ENCODE peak calls at places on chromosome 13, in ten cellular contexts. One of them, this sample, is unnamed.

GRCh38 chr13:87671824-87672603 is 843 bp downstream of the SLITRK5 start:
- DNase-seq in naive thymus-derived CD8-positive, alpha-beta T cell: no peak
- DNase-seq in NCI-H1092 treated with DMSO at 0.1 percent for 48 hours: peak; percentile 72
- DNase-seq in HEK293T: peak; percentile 57
- DNase-seq in cardiac fibroblast: no peak
- DNase-seq in iris pigment epithelial cell: no peak
- DNase-seq in RCC 7860: no peak
- DNase-seq in HFFc6: no peak
- DNase-seq in endothelial cell: peak; percentile 32
- DNase-seq in BJ: no peak
- DNase-seq in this sample: no peak

GRCh38 chr13:91764527-91764926 is 366.1 kb downstream of the GPC5 start:
- DNase-seq in RCC 7860: no peak
- DNase-seq in endothelial cell: no peak
- DNase-seq in BJ: no peak
- DNase-seq in cardiac fibroblast: no peak
- DNase-seq in HEK293T: no peak
- DNase-seq in NCI-H1092 treated with DMSO at 0.1 percent for 48 hours: no peak
- DNase-seq in HFFc6: no peak
- DNase-seq in naive thymus-derived CD8-positive, alpha-beta T cell: no peak
- DNase-seq in iris pigment epithelial cell: no peak
- DNase-seq in this sample: no peak

GRCh38 chr13:47858678-47859050 is 142.4 kb downstream of the SUCLA2 start:
- DNase-seq in cardiac fibroblast: peak; percentile 67
- DNase-seq in BJ: no peak
- DNase-seq in endothelial cell: no peak
- DNase-seq in RCC 7860: peak; percentile 9
- DNase-seq in iris pigment epithelial cell: peak; percentile 90
- DNase-seq in NCI-H1092 treated with DMSO at 0.1 percent for 48 hours: no peak
- DNase-seq in naive thymus-derived CD8-positive, alpha-beta T cell: no peak
- DNase-seq in HFFc6: no peak
- DNase-seq in HEK293T: no peak
- DNase-seq in this sample: peak; percentile 26

GRCh38 chr13:24654741-24655140 is 25.5 kb upstream of the ATP12A start:
- DNase-seq in endothelial cell: no peak
- DNase-seq in BJ: no peak
- DNase-seq in cardiac fibroblast: peak; percentile 38
- DNase-seq in naive thymus-derived CD8-positive, alpha-beta T cell: no peak
- DNase-seq in HEK293T: no peak
- DNase-seq in RCC 7860: no peak
- DNase-seq in HFFc6: peak; percentile 22
- DNase-seq in NCI-H1092 treated with DMSO at 0.1 percent for 48 hours: no peak
- DNase-seq in iris pigment epithelial cell: peak; percentile 70
- DNase-seq in this sample: no peak

GRCh38 chr13:29594710-29595379 is 643 bp downstream of the SLC7A1 start:
- DNase-seq in iris pigment epithelial cell: peak; percentile 60
- DNase-seq in BJ: no peak
- DNase-seq in endothelial cell: peak; percentile 39
- DNase-seq in cardiac fibroblast: peak; percentile 66
- DNase-seq in naive thymus-derived CD8-positive, alpha-beta T cell: peak; percentile 26
- DNase-seq in RCC 7860: peak; percentile 22
- DNase-seq in NCI-H1092 treated with DMSO at 0.1 percent for 48 hours: peak; percentile 13
- DNase-seq in HEK293T: peak; percentile 50
- DNase-seq in HFFc6: peak; percentile 56
- DNase-seq in this sample: no peak

GRCh38 chr13:30796833-30797601 is 61.7 kb downstream of the ALOX5AP start:
- DNase-seq in naive thymus-derived CD8-positive, alpha-beta T cell: no peak
- DNase-seq in iris pigment epithelial cell: peak; percentile 25
- DNase-seq in RCC 7860: no peak
- DNase-seq in HEK293T: no peak
- DNase-seq in cardiac fibroblast: peak; percentile 18
- DNase-seq in BJ: no peak
- DNase-seq in NCI-H1092 treated with DMSO at 0.1 percent for 48 hours: peak; percentile 11
- DNase-seq in endothelial cell: no peak
- DNase-seq in HFFc6: no peak
- DNase-seq in this sample: no peak

GRCh38 chr13:113155982-113156655 is 2.3 kb upstream of the PROZ start:
- DNase-seq in BJ: no peak
- DNase-seq in RCC 7860: no peak
- DNase-seq in iris pigment epithelial cell: peak; percentile 28
- DNase-seq in HEK293T: no peak
- DNase-seq in NCI-H1092 treated with DMSO at 0.1 percent for 48 hours: no peak
- DNase-seq in cardiac fibroblast: no peak
- DNase-seq in naive thymus-derived CD8-positive, alpha-beta T cell: no peak
- DNase-seq in endothelial cell: no peak
- DNase-seq in HFFc6: no peak
- DNase-seq in this sample: no peak

GRCh38 chr13:21641629-21642028 is 29.2 kb upstream of the FGF9 start:
- DNase-seq in NCI-H1092 treated with DMSO at 0.1 percent for 48 hours: no peak
- DNase-seq in HFFc6: no peak
- DNase-seq in RCC 7860: no peak
- DNase-seq in HEK293T: no peak
- DNase-seq in naive thymus-derived CD8-positive, alpha-beta T cell: no peak
- DNase-seq in endothelial cell: no peak
- DNase-seq in cardiac fibroblast: no peak
- DNase-seq in iris pigment epithelial cell: no peak
- DNase-seq in BJ: no peak
- DNase-seq in this sample: no peak

GRCh38 chr13:44365008-44365407 is 8.6 kb upstream of the SERP2 start:
- DNase-seq in endothelial cell: no peak
- DNase-seq in NCI-H1092 treated with DMSO at 0.1 percent for 48 hours: no peak
- DNase-seq in RCC 7860: peak; percentile 42
- DNase-seq in iris pigment epithelial cell: peak; percentile 29
- DNase-seq in naive thymus-derived CD8-positive, alpha-beta T cell: no peak
- DNase-seq in cardiac fibroblast: no peak
- DNase-seq in HEK293T: no peak
- DNase-seq in HFFc6: peak; percentile 39
- DNase-seq in BJ: no peak
- DNase-seq in this sample: peak; percentile 47

GRCh38 chr13:30421093-30422055 is 919 bp upstream of the UBE2L5 start:
- DNase-seq in naive thymus-derived CD8-positive, alpha-beta T cell: no peak
- DNase-seq in endothelial cell: peak; percentile 71
- DNase-seq in cardiac fibroblast: peak; percentile 94
- DNase-seq in NCI-H1092 treated with DMSO at 0.1 percent for 48 hours: no peak
- DNase-seq in BJ: no peak
- DNase-seq in HFFc6: peak; percentile 81
- DNase-seq in HEK293T: peak; percentile 68
- DNase-seq in iris pigment epithelial cell: peak; percentile 81
- DNase-seq in RCC 7860: peak; percentile 42
- DNase-seq in this sample: no peak

GRCh38 chr13:93736111-93736510 is 509.5 kb downstream of the GPC6 start:
- DNase-seq in NCI-H1092 treated with DMSO at 0.1 percent for 48 hours: no peak
- DNase-seq in endothelial cell: no peak
- DNase-seq in iris pigment epithelial cell: peak; percentile 79
- DNase-seq in HFFc6: no peak
- DNase-seq in RCC 7860: no peak
- DNase-seq in HEK293T: no peak
- DNase-seq in BJ: no peak
- DNase-seq in naive thymus-derived CD8-positive, alpha-beta T cell: no peak
- DNase-seq in cardiac fibroblast: peak; percentile 39
- DNase-seq in this sample: no peak

GRCh38 chr13:97280478-97280877 is 58.3 kb downstream of the MBNL2 start:
- DNase-seq in iris pigment epithelial cell: no peak
- DNase-seq in RCC 7860: no peak
- DNase-seq in BJ: no peak
- DNase-seq in cardiac fibroblast: no peak
- DNase-seq in HEK293T: no peak
- DNase-seq in endothelial cell: no peak
- DNase-seq in NCI-H1092 treated with DMSO at 0.1 percent for 48 hours: no peak
- DNase-seq in HFFc6: peak; percentile 9
- DNase-seq in naive thymus-derived CD8-positive, alpha-beta T cell: no peak
- DNase-seq in this sample: no peak

GRCh38 chr13:92122454-92122853 is 724.0 kb downstream of the GPC5 start:
- DNase-seq in cardiac fibroblast: no peak
- DNase-seq in HFFc6: no peak
- DNase-seq in naive thymus-derived CD8-positive, alpha-beta T cell: no peak
- DNase-seq in NCI-H1092 treated with DMSO at 0.1 percent for 48 hours: no peak
- DNase-seq in RCC 7860: no peak
- DNase-seq in endothelial cell: no peak
- DNase-seq in HEK293T: no peak
- DNase-seq in iris pigment epithelial cell: no peak
- DNase-seq in BJ: no peak
- DNase-seq in this sample: no peak

GRCh38 chr13:40069173-40070044 is 413.9 kb downstream of the COG6 start:
- DNase-seq in endothelial cell: peak; percentile 77
- DNase-seq in cardiac fibroblast: peak; percentile 84
- DNase-seq in naive thymus-derived CD8-positive, alpha-beta T cell: peak; percentile 69
- DNase-seq in HFFc6: peak; percentile 33
- DNase-seq in NCI-H1092 treated with DMSO at 0.1 percent for 48 hours: peak; percentile 38
- DNase-seq in HEK293T: peak; percentile 69
- DNase-seq in BJ: no peak
- DNase-seq in RCC 7860: peak; percentile 29
- DNase-seq in iris pigment epithelial cell: peak; percentile 79
- DNase-seq in this sample: no peak

GRCh38 chr13:106036870-106037269 is 498.6 kb downstream of the EFNB2 start:
- DNase-seq in naive thymus-derived CD8-positive, alpha-beta T cell: no peak
- DNase-seq in HFFc6: no peak
- DNase-seq in RCC 7860: no peak
- DNase-seq in iris pigment epithelial cell: no peak
- DNase-seq in endothelial cell: no peak
- DNase-seq in cardiac fibroblast: no peak
- DNase-seq in NCI-H1092 treated with DMSO at 0.1 percent for 48 hours: no peak
- DNase-seq in BJ: no peak
- DNase-seq in HEK293T: no peak
- DNase-seq in this sample: no peak

GRCh38 chr13:101157261-101157660 is 259.0 kb downstream of the NALCN start:
- DNase-seq in endothelial cell: no peak
- DNase-seq in HEK293T: no peak
- DNase-seq in HFFc6: no peak
- DNase-seq in cardiac fibroblast: no peak
- DNase-seq in RCC 7860: no peak
- DNase-seq in iris pigment epithelial cell: no peak
- DNase-seq in naive thymus-derived CD8-positive, alpha-beta T cell: no peak
- DNase-seq in NCI-H1092 treated with DMSO at 0.1 percent for 48 hours: no peak
- DNase-seq in BJ: no peak
- DNase-seq in this sample: no peak

GRCh38 chr13:26707122-26708006 is 53.2 kb downstream of the GPR12 start:
- DNase-seq in RCC 7860: peak; percentile 19
- DNase-seq in NCI-H1092 treated with DMSO at 0.1 percent for 48 hours: peak; percentile 76
- DNase-seq in endothelial cell: peak; percentile 69
- DNase-seq in HEK293T: peak; percentile 62
- DNase-seq in cardiac fibroblast: peak; percentile 68
- DNase-seq in iris pigment epithelial cell: peak; percentile 69
- DNase-seq in BJ: no peak
- DNase-seq in HFFc6: peak; percentile 43
- DNase-seq in naive thymus-derived CD8-positive, alpha-beta T cell: peak; percentile 10
- DNase-seq in this sample: no peak

GRCh38 chr13:99959538-99960230 is 11.9 kb downstream of the ZIC5 start:
- DNase-seq in naive thymus-derived CD8-positive, alpha-beta T cell: no peak
- DNase-seq in NCI-H1092 treated with DMSO at 0.1 percent for 48 hours: no peak
- DNase-seq in endothelial cell: peak; percentile 37
- DNase-seq in RCC 7860: no peak
- DNase-seq in iris pigment epithelial cell: peak; percentile 18
- DNase-seq in HFFc6: no peak
- DNase-seq in cardiac fibroblast: no peak
- DNase-seq in BJ: no peak
- DNase-seq in HEK293T: no peak
- DNase-seq in this sample: no peak

GRCh38 chr13:41581884-41582547 is 124.7 kb downstream of the RGCC start:
- DNase-seq in endothelial cell: no peak
- DNase-seq in iris pigment epithelial cell: no peak
- DNase-seq in RCC 7860: no peak
- DNase-seq in NCI-H1092 treated with DMSO at 0.1 percent for 48 hours: no peak
- DNase-seq in naive thymus-derived CD8-positive, alpha-beta T cell: no peak
- DNase-seq in cardiac fibroblast: no peak
- DNase-seq in BJ: no peak
- DNase-seq in HEK293T: no peak
- DNase-seq in HFFc6: no peak
- DNase-seq in this sample: no peak

GRCh38 chr13:76379341-76380105 is 506.7 kb downstream of the KCTD12 start:
- DNase-seq in endothelial cell: no peak
- DNase-seq in RCC 7860: no peak
- DNase-seq in cardiac fibroblast: no peak
- DNase-seq in NCI-H1092 treated with DMSO at 0.1 percent for 48 hours: no peak
- DNase-seq in HFFc6: no peak
- DNase-seq in naive thymus-derived CD8-positive, alpha-beta T cell: no peak
- DNase-seq in BJ: no peak
- DNase-seq in iris pigment epithelial cell: peak; percentile 37
- DNase-seq in HEK293T: no peak
- DNase-seq in this sample: no peak

GRCh38 chr13:113969973-113970611 is 3.8 kb downstream of the C13orf46 start:
- DNase-seq in HFFc6: no peak
- DNase-seq in HEK293T: no peak
- DNase-seq in iris pigment epithelial cell: no peak
- DNase-seq in NCI-H1092 treated with DMSO at 0.1 percent for 48 hours: no peak
- DNase-seq in RCC 7860: no peak
- DNase-seq in endothelial cell: no peak
- DNase-seq in cardiac fibroblast: no peak
- DNase-seq in naive thymus-derived CD8-positive, alpha-beta T cell: no peak
- DNase-seq in BJ: no peak
- DNase-seq in this sample: no peak

GRCh38 chr13:53873558-53873957 is 844.9 kb downstream of the OLFM4 start:
- DNase-seq in endothelial cell: no peak
- DNase-seq in NCI-H1092 treated with DMSO at 0.1 percent for 48 hours: peak; percentile 13
- DNase-seq in HFFc6: no peak
- DNase-seq in naive thymus-derived CD8-positive, alpha-beta T cell: no peak
- DNase-seq in HEK293T: no peak
- DNase-seq in RCC 7860: no peak
- DNase-seq in BJ: no peak
- DNase-seq in cardiac fibroblast: no peak
- DNase-seq in iris pigment epithelial cell: no peak
- DNase-seq in this sample: no peak

GRCh38 chr13:66714795-66715194 is 515.3 kb downstream of the PCDH9 start:
- DNase-seq in RCC 7860: no peak
- DNase-seq in NCI-H1092 treated with DMSO at 0.1 percent for 48 hours: no peak
- DNase-seq in HEK293T: peak; percentile 50
- DNase-seq in cardiac fibroblast: peak; percentile 3
- DNase-seq in naive thymus-derived CD8-positive, alpha-beta T cell: no peak
- DNase-seq in HFFc6: no peak
- DNase-seq in BJ: no peak
- DNase-seq in iris pigment epithelial cell: peak; percentile 4
- DNase-seq in endothelial cell: no peak
- DNase-seq in this sample: no peak

GRCh38 chr13:110047511-110047910 is 259.4 kb downstream of the COL4A1 start:
- DNase-seq in iris pigment epithelial cell: peak; percentile 90
- DNase-seq in NCI-H1092 treated with DMSO at 0.1 percent for 48 hours: peak; percentile 99
- DNase-seq in HFFc6: no peak
- DNase-seq in endothelial cell: peak; percentile 47
- DNase-seq in naive thymus-derived CD8-positive, alpha-beta T cell: no peak
- DNase-seq in BJ: no peak
- DNase-seq in HEK293T: no peak
- DNase-seq in cardiac fibroblast: peak; percentile 98
- DNase-seq in RCC 7860: peak; percentile 86
- DNase-seq in this sample: no peak

GRCh38 chr13:26549713-26550112 is 7.8 kb upstream of the WASF3 start:
- DNase-seq in iris pigment epithelial cell: no peak
- DNase-seq in cardiac fibroblast: no peak
- DNase-seq in BJ: no peak
- DNase-seq in HFFc6: no peak
- DNase-seq in endothelial cell: no peak
- DNase-seq in HEK293T: no peak
- DNase-seq in RCC 7860: no peak
- DNase-seq in NCI-H1092 treated with DMSO at 0.1 percent for 48 hours: no peak
- DNase-seq in naive thymus-derived CD8-positive, alpha-beta T cell: no peak
- DNase-seq in this sample: no peak

GRCh38 chr13:97360610-97361009 is 73.4 kb upstream of the RAP2A start:
- DNase-seq in HFFc6: no peak
- DNase-seq in iris pigment epithelial cell: no peak
- DNase-seq in NCI-H1092 treated with DMSO at 0.1 percent for 48 hours: no peak
- DNase-seq in HEK293T: no peak
- DNase-seq in RCC 7860: no peak
- DNase-seq in endothelial cell: no peak
- DNase-seq in naive thymus-derived CD8-positive, alpha-beta T cell: no peak
- DNase-seq in cardiac fibroblast: no peak
- DNase-seq in BJ: no peak
- DNase-seq in this sample: no peak

GRCh38 chr13:32969516-32969941 is 46.7 kb upstream of the KL start:
- DNase-seq in cardiac fibroblast: peak; percentile 60
- DNase-seq in BJ: peak; percentile 19
- DNase-seq in HFFc6: peak; percentile 30
- DNase-seq in HEK293T: no peak
- DNase-seq in iris pigment epithelial cell: peak; percentile 80
- DNase-seq in NCI-H1092 treated with DMSO at 0.1 percent for 48 hours: no peak
- DNase-seq in endothelial cell: no peak
- DNase-seq in RCC 7860: peak; percentile 91
- DNase-seq in naive thymus-derived CD8-positive, alpha-beta T cell: no peak
- DNase-seq in this sample: peak; percentile 2

GRCh38 chr13:22848539-22849052 is 332.2 kb upstream of the SGCG start:
- DNase-seq in endothelial cell: peak; percentile 5
- DNase-seq in cardiac fibroblast: no peak
- DNase-seq in BJ: no peak
- DNase-seq in iris pigment epithelial cell: no peak
- DNase-seq in naive thymus-derived CD8-positive, alpha-beta T cell: no peak
- DNase-seq in HEK293T: no peak
- DNase-seq in RCC 7860: peak; percentile 11
- DNase-seq in NCI-H1092 treated with DMSO at 0.1 percent for 48 hours: no peak
- DNase-seq in HFFc6: no peak
- DNase-seq in this sample: no peak